ENCODE peak calls at places on chromosomes 1 and 21, in ten cellular contexts. G is stimulated activated CD8-positive, alpha-beta memory T cell treated with anti-CD3 and anti-CD28 coated beads, Interleukin-4, amount 100 ng/mL, for 4 hours; T is GM03348; H is H9; C is transverse colon; Z is cerebellar cortex; I is frontal cortex; N is ovary; J is brain microvascular endothelial cell; Y is heart left ventricle. B is an unnamed sample.

GRCh38 chr1:179166663-179167417 is 62.6 kb downstream of the ABL2 start:
- DNase-seq in G (no peak), T (no peak), H (no peak), C (no peak), Z (no peak), I (no peak), N (no peak), J (no peak), Y (no peak), B (no peak)

GRCh38 chr1:59295603-59296002 is 1.3 kb upstream of the FGGY start:
- DNase-seq in G (no peak), T (no peak), H (no peak), C (no peak), Z (peak), I (no peak), N (no peak), J (no peak), Y (no peak), B (no peak)

GRCh38 chr1:183533617-183534174 is 56.6 kb downstream of the NCF2 start:
- DNase-seq in G (no peak), T (no peak), H (no peak), C (no peak), Z (no peak), I (no peak), N (no peak), J (no peak), Y (no peak), B (no peak)

GRCh38 chr1:49036700-49037099 is 260.0 kb upstream of the BEND5 start:
- DNase-seq in G (no peak), T (no peak), H (peak), C (no peak), Z (no peak), I (no peak), N (no peak), J (no peak), Y (no peak), B (no peak)

GRCh38 chr1:12547586-12548225 is 70.3 kb downstream of the DHRS3 start:
- DNase-seq in G (no peak), T (no peak), H (no peak), C (peak), Z (no peak), I (no peak), N (no peak), J (no peak), Y (peak), B (no peak)

GRCh38 chr1:237953238-237953637 is 62.5 kb upstream of the ZP4 start:
- DNase-seq in G (no peak), T (no peak), H (peak), C (no peak), Z (no peak), I (no peak), N (no peak), J (no peak), Y (no peak), B (peak)

GRCh38 chr1:109113787-109114568 is at the start of gene ELAPOR1:
- DNase-seq in G (peak), T (peak), H (peak), C (peak), Z (peak), I (peak), N (no peak), J (no peak), Y (peak), B (peak)

GRCh38 chr1:88800382-88801051 is 90.8 kb downstream of the GTF2B start:
- DNase-seq in G (no peak), T (peak), H (no peak), C (no peak), Z (peak), I (no peak), N (no peak), J (peak), Y (no peak), B (peak)

GRCh38 chr21:39094847-39095525 is 88.3 kb downstream of the PSMG1 start:
- DNase-seq in G (no peak), T (peak), H (no peak), C (no peak), Z (no peak), I (no peak), N (no peak), J (peak), Y (no peak), B (no peak)

GRCh38 chr1:222241410-222241809 is 306.5 kb downstream of the HHIPL2 start:
- DNase-seq in G (no peak), T (no peak), H (no peak), C (no peak), Z (no peak), I (no peak), N (no peak), J (no peak), Y (no peak), B (no peak)